ENCODE peak calls at places on chromosome 3, in five cellular contexts. I, F, G, S and O are unnamed samples.

GRCh38 chr3:32969656-32970055 is 18.2 kb downstream of the CCR4 start:
- DNase-seq in I (no peak), F (no peak), G (no peak), S (no peak), O (no peak)

GRCh38 chr3:11001020-11001657 is 8.6 kb downstream of the SLC6A1 start:
- DNase-seq in I (no peak), F (no peak), G (no peak), S (no peak), O (no peak)

GRCh38 chr3:13380991-13381390 is 39.1 kb downstream of the NUP210 start:
- DNase-seq in I (no peak), F (no peak), G (no peak), S (no peak), O (no peak)

GRCh38 chr3:187967097-187967496 is 186.9 kb upstream of the LPP start:
- DNase-seq in I (no peak), F (no peak), G (no peak), S (no peak), O (no peak)

GRCh38 chr3:76505202-76505875 is 534.6 kb upstream of the ROBO2 start:
- DNase-seq in I (no peak), F (no peak), G (no peak), S (no peak), O (no peak)

GRCh38 chr3:13170317-13170716 is 97.1 kb upstream of the IQSEC1 start:
- DNase-seq in I (no peak), F (peak; percentile 9), G (no peak), S (no peak), O (no peak)

GRCh38 chr3:139252719-139253118 is 91.1 kb upstream of the MRPS22 start:
- DNase-seq in I (no peak), F (no peak), G (no peak), S (no peak), O (no peak)

GRCh38 chr3:108175352-108175751 is 46.9 kb downstream of the IFT57 start:
- DNase-seq in I (no peak), F (no peak), G (no peak), S (no peak), O (no peak)

GRCh38 chr3:50370594-50370993 is 11.3 kb upstream of the TMEM115 start:
- DNase-seq in I (no peak), F (no peak), G (no peak), S (no peak), O (no peak)

GRCh38 chr3:140022061-140022781 is 87.2 kb downstream of the CLSTN2 start:
- DNase-seq in I (no peak), F (no peak), G (no peak), S (peak; percentile 66), O (no peak)

GRCh38 chr3:179929091-179929529 is 107.6 kb downstream of the PEX5L start:
- DNase-seq in I (peak; percentile 13), F (peak; percentile 26), G (peak; percentile 37), S (peak; percentile 52), O (peak; percentile 12)

GRCh38 chr3:117629505-117629904 is 919.9 kb downstream of the TUSC7 start:
- DNase-seq in I (no peak), F (no peak), G (no peak), S (no peak), O (no peak)

GRCh38 chr3:130779031-130779430 is 32.4 kb upstream of the PIK3R4 start:
- DNase-seq in I (no peak), F (no peak), G (no peak), S (no peak), O (no peak)

DNA sequence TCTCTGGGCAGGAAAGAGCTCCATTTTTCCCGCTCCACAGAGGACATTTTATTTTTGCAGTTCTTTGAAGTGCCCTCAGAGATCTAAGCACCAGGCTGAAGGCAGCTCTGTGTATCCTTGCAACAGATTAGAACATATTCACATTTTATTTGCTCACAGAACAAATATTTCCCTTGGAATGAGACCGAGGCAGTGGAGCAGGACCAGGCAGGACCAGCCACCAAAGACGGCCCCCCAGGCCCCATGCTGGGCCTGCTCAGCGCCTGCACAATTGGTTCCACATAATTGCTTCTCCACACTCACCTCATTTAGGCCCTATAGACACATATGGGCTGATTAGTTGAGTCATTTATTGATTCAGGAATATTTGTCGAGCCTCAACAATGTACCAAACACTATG is 15.7 kb upstream of the ETV5 start:
- DNase-seq in I (no peak), F (no peak), G (no peak), S (no peak), O (no peak)
- H3K27ac ChIP-seq in I (no peak overlapping the region), F (no peak overlapping the region), G (no peak overlapping the region), S (no peak overlapping the region), O (no peak overlapping the region)

DNA sequence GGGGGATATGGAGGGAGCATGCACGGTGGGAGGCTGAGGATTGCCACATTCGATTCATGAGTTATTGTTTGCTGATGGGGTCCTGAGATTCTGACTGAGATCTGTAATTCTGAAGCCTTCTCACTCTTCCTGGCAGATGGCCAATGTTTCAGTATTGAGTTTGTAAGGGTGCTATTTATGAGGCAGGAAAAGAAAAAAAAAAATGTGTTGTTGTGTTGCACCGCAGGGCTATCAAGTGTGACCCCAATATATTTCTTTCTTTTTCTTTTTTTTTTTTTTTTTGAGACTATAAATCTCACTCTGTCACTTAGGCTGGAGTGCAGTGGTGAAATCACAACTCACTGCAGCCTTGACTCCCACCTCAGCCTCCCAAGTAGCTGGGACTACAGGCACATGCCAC is 3.2 kb upstream of the SENP2 start:
- DNase-seq in I (no peak), F (no peak), G (no peak), S (no peak), O (no peak)
- H3K4me3 ChIP-seq in I (no peak overlapping the region), F (no peak overlapping the region), G (no peak overlapping the region), S (no peak overlapping the region), O (no peak overlapping the region)

GRCh38 chr3:172096881-172097420 is 57.6 kb downstream of the FNDC3B start:
- DNase-seq in I (no peak), F (no peak), G (no peak), S (no peak), O (no peak)

GRCh38 chr3:172094621-172095557 is 55.5 kb downstream of the FNDC3B start:
- DNase-seq in I (no peak), F (no peak), G (no peak), S (no peak), O (no peak)

GRCh38 chr3:172099495-172099808 is 60.1 kb downstream of the FNDC3B start:
- DNase-seq in I (no peak), F (no peak), G (no peak), S (no peak), O (no peak)

GRCh38 chr3:172098698-172099494 is 59.5 kb downstream of the FNDC3B start:
- DNase-seq in I (no peak), F (no peak), G (no peak), S (no peak), O (no peak)

DNA sequence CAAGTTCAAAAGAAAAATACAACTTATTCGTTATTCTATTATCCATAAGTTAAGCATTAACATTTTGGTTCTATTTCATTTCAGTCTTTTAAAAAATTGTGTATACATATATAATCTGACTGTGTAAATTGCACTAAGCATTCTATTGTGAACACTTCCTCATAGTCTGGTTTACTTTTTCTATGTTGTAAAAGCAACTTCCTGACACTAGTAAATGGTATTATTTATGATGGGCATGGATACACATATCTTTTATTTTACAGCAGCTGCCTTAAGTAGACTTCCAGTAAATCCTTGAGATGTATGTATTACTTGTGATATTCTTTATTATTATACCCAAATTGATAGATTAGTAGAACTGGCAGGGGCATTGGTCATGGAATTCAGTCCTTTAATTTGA is 58.2 kb downstream of the FNDC3B start:
- DNase-seq in I (no peak), F (no peak), G (no peak), S (no peak), O (no peak)
- H3K4me1 ChIP-seq in I (peaks cover 6% of the 10 kb centered on the region), F (peaks cover 44% of the 10 kb centered on the region), G (peaks cover 13% of the 10 kb centered on the region), S (peaks cover 67% of the 10 kb centered on the region), O (peaks cover 46% of the 10 kb centered on the region)

DNA sequence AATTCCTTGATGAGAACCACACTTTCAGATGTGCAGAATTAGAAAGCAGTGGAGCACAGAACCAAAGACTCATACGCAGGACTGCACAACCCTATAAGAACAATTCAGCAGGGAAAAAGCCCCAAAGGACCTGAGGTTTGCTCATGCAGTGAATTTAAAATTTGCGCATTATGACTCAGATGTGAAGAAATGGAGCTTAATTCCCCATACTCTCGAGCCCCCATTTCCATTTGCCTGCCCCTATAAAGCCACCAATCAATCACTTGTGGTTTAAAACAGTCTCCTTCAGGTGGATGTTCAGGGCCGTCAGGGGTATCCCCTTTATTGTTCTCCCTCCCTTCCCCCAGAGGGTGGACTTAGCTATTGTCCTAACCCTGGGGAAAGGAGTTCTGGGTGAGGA is 221.2 kb downstream of the IGSF11 start:
- DNase-seq in I (no peak), F (no peak), G (no peak), S (no peak), O (no peak)
- H3K27ac ChIP-seq in I (no peak overlapping the region), F (no peak overlapping the region), G (no peak overlapping the region), S (no peak overlapping the region), O (no peak overlapping the region)

GRCh38 chr3:9903238-9903624 is 583 bp downstream of the IL17RE start:
- DNase-seq in I (no peak), F (no peak), G (no peak), S (no peak), O (no peak)
- H3K4me3 ChIP-seq in I (no peak overlapping the region), F (peak overlapping the region; percentile 53), G (peak overlapping the region; percentile 67), S (peak overlapping the region; percentile 38), O (no peak overlapping the region)

GRCh38 chr3:149534671-149535394 is 60.3 kb downstream of the TM4SF4 start:
- DNase-seq in I (no peak), F (no peak), G (no peak), S (no peak), O (no peak)

GRCh38 chr3:149535395-149535685 is 60.8 kb downstream of the TM4SF4 start:
- DNase-seq in I (no peak), F (no peak), G (no peak), S (no peak), O (no peak)

GRCh38 chr3:149534082-149534481 is 59.6 kb downstream of the TM4SF4 start:
- DNase-seq in I (no peak), F (no peak), G (no peak), S (no peak), O (no peak)

GRCh38 chr3:149538371-149538770 is 63.9 kb downstream of the TM4SF4 start:
- DNase-seq in I (no peak), F (no peak), G (no peak), S (no peak), O (no peak)

GRCh38 chr3:149536429-149536828 is 61.9 kb downstream of the TM4SF4 start:
- DNase-seq in I (no peak), F (no peak), G (no peak), S (peak; percentile 74), O (no peak)
- H3K4me1 ChIP-seq in I (no peaks in the 10 kb centered on the region), F (peaks cover 53% of the 10 kb centered on the region), G (peaks cover 9% of the 10 kb centered on the region), S (peaks cover 36% of the 10 kb centered on the region), O (no peaks in the 10 kb centered on the region)

DNA sequence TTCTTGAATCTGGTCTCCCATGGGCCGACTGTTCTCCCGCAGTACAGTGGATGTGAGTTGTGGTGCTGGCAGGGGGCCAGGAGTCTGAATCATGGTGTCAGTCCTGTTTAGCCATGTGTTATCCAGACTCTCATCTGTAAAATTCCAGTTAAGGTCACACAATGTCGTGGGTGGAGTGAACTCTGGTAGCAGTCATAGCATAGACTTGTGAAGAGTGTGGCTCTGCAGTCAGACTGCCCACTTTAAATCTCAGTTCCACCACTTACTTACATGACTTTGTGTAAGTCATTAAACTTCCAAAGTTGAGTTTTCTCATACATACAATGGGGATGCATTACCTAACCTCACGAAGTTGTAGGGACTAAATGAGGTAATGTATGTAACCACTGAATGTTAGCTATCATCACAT is 93.7 kb downstream of the PCCB start:
- DNase-seq in I (no peak), F (peak; percentile 80), G (no peak), S (peak; percentile 92), O (no peak)
- H3K27ac ChIP-seq in I (no peak overlapping the region), F (peak overlapping the region; percentile 6), G (no peak overlapping the region), S (peak overlapping the region; percentile 50), O (no peak overlapping the region)